ENCODE peak calls at places on chromosomes 4 and X, in nine cellular contexts. Y is body of pancreas, O is esophagus squamous epithelium, Q is tibial nerve, W is ovary, F is transverse colon, B is IMR-90, A is A549, R is stomach. D is an unnamed sample.

GRCh38 chrX:97238632-97239031 is 354.9 kb downstream of the RPA4 start:
- DNase-seq in O (no peak), B (peak; percentile 55), W (no peak), F (no peak), Y (no peak), R (no peak), A (peak; percentile 18), Q (no peak), D (no peak)

GRCh38 chr4:73721901-73722300 is 18.5 kb upstream of the CXCL8 start:
- DNase-seq in A (no peak), Q (no peak), O (no peak), B (peak; percentile 33), W (no peak), Y (no peak), F (no peak), R (no peak), D (no peak)

GRCh38 chr4:8350841-8351461 is 81.4 kb downstream of the HTRA3 start:
- DNase-seq in R (peak; percentile 24), Q (no peak), F (no peak), A (no peak), B (no peak), W (no peak), O (no peak), Y (no peak), D (no peak)

GRCh38 chr4:139849219-139849618 is 183.6 kb downstream of the MGST2 start:
- DNase-seq in Y (no peak), F (no peak), O (no peak), B (no peak), W (no peak), R (no peak), A (no peak), Q (no peak), D (no peak)

GRCh38 chr4:39514888-39515401 is 12.3 kb downstream of the UGDH start:
- DNase-seq in F (peak; percentile 80), W (peak; percentile 61), Y (peak; percentile 86), Q (no peak), B (peak; percentile 66), A (peak; percentile 96), O (no peak), R (peak; percentile 63), D (no peak)

GRCh38 chr4:129261584-129261983 is 165.6 kb downstream of the C4orf33 start:
- DNase-seq in Q (no peak), A (no peak), O (no peak), B (no peak), Y (no peak), W (no peak), F (no peak), R (no peak), D (no peak)

GRCh38 chrX:88660836-88661235 is 86.2 kb upstream of the CPXCR1 start:
- DNase-seq in R (no peak), B (no peak), F (no peak), O (no peak), A (no peak), Q (no peak), Y (no peak), W (no peak), D (no peak)

GRCh38 chrX:2484721-2485459 is 15.9 kb downstream of the DHRSX start:
- DNase-seq in Y (no peak), A (no peak), F (no peak), R (no peak), W (peak; percentile 56), Q (no peak), O (no peak), B (peak; percentile 54), D (no peak)

GRCh38 chr4:23068287-23068686 is 375.6 kb downstream of the GBA3 start:
- DNase-seq in Q (no peak), O (no peak), B (no peak), R (no peak), F (no peak), W (no peak), A (no peak), Y (no peak), D (no peak)

GRCh38 chr4:71732066-71732465 is 51.8 kb downstream of the GC start:
- DNase-seq in Y (no peak), Q (no peak), W (no peak), F (no peak), R (no peak), A (no peak), B (peak; percentile 1), O (no peak), D (no peak)

DNA sequence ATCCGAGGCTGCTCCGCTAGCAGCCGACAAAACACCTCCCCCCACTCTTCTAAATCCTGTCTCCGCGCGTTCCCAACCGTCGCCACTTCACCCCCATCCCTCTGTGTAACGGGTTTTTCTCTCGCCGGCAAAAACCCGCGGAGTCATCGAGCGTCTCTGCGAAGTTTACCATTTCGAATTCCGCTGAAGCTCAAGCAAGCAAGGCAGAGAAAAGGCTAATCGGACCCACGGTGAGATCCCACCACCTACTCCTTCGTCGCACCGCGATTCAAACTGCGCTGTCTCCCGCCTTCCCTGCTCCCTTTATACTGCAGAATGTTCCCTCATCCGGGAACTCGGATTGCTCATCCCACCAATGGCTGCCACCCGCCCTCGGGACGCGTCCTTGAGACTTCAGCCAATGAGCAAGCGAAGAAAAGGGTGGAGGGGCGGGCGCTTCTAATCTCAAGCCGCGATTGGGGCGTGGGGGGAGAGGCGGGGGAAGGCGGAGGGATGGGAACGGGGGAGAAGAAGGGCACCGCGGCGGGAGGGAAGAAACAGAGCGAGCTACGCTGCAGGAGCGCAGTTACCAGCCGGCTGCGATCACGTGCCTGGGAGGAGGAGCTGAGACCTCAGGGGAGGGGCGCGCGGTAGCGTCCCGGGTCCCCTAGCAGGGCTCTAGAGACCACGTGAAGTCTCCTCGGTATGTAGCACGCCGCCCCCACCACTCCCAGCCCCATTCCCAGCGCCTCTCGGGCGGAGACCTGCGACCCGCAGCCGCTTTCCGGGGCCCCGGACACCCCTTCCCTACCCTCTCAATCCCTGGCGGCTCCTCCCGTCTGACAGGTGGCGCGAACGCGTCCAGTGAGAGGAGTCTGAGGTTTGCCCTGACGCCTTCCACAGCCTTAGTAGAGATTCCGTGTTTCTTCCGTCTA is at the start of gene H2AZ1:
- DNase-seq in A (peak; percentile 98), O (peak; percentile 97), B (peak; percentile 99), W (peak; percentile 99), Q (peak; percentile 98), F (peak; percentile 99), R (peak; percentile 99), Y (peak; percentile 99), D (peak; percentile 88)
- TF ChIP-seq POLR2A in A (peak; percentile 96), O (peak; percentile 93), B (peak; percentile 99), W (peak; percentile 96), Q (peak; percentile 93), F (peak; percentile 99), R (no peak), Y (peak; percentile 99), D (peak; percentile 100)

DNA sequence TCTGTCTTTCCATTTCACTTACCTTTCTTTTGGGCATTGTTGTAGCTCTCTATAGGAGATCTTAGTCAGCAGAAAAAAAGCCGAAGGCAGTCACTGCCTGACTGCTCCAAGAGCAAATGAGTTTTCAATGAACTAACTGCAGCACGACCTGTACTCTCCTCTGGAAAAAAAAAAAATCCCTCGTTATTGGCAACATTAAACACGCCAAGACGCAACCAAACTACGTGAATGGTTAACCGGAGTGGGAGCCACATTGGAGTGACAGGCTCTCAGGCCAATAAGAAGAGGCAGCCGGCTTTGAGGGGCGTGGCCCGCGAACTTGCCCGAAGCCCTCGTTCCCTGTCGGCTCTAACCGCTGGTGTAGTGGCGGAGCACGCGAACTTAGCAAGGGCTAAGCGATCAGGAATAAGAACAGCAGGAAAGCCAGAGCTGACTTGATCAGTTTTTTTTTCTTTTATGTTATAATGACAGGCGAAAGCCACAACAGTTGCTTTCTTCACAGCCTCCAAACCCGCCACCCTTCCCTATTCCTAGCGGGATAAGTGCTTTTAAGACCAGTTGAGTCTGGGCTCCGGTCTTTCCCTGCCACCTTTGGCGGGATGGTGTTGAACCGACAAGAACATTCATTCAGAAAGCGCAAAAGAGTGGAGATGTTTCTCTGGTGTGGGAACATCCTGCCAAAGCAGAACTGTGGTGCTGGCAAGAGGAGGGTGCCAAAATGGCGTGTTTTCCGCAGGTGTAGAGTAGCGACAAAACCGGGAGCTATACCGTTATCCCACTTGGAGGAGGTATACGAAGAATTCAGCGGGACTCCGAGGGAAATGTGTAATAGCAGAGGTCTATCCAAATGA is 80.0 kb downstream of the HMGN5 start:
- DNase-seq in W (peak; percentile 89), A (peak; percentile 92), Y (peak; percentile 94), B (peak; percentile 90), F (peak; percentile 92), O (peak; percentile 30), R (peak; percentile 91), Q (peak; percentile 79), D (peak; percentile 32)
- TF ChIP-seq POLR2A in W (no peak), A (no peak), Y (peak; percentile 74), B (no peak), F (peak; percentile 51), O (no peak), R (no peak), Q (peak; percentile 47), D (no peak)

DNA sequence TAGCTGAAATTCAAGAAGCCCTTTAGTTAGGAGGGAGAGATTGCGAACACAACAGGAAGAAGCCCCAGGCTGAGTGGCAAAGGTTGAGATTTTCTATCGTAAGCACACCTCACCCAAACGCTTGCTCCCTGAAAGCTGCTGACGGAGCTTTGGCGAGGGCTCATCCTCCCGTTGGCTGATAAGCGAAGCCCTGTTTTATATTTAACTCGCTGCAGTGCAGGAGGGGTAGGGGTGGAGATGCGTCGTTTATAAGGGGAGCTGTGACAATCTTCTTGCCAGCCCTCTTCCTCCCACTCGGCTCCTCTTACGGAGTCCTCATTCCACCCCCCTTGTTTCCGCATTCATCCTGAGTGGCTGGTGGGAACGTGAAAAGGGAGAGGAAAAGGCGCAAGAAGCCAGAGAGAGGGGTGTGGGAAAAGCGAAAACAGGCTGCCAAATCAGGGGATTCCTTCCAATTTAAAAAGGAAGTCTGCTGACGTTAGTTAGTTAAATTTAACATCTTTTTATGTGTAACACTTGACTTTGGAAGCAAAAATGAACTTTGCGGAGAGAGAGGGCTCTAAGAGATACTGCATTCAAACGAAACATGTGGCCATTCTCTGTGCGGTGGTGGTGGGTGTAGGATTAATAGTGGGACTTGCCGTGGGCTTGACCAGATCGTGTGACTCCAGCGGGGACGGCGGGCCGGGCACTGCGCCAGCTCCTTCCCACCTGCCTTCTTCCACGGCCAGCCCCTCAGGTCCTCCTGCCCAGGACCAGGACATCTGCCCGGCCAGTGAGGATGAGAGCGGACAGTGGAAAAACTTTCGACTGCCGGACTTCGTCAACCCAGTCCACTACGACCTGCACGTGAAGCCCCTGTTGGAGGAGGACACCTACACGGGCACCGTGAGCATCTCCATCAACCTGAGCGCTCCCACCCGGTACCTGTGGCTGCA is at the start of gene ENPEP:
- DNase-seq in O (no peak), Y (peak; percentile 7), R (no peak), A (no peak), F (peak; percentile 18), B (peak; percentile 36), W (peak; percentile 19), Q (no peak), D (no peak)
- TF ChIP-seq POLR2A in O (no peak), Y (no peak), R (no peak), A (no peak), F (no peak), B (no peak), W (no peak), Q (no peak), D (no peak)

DNA sequence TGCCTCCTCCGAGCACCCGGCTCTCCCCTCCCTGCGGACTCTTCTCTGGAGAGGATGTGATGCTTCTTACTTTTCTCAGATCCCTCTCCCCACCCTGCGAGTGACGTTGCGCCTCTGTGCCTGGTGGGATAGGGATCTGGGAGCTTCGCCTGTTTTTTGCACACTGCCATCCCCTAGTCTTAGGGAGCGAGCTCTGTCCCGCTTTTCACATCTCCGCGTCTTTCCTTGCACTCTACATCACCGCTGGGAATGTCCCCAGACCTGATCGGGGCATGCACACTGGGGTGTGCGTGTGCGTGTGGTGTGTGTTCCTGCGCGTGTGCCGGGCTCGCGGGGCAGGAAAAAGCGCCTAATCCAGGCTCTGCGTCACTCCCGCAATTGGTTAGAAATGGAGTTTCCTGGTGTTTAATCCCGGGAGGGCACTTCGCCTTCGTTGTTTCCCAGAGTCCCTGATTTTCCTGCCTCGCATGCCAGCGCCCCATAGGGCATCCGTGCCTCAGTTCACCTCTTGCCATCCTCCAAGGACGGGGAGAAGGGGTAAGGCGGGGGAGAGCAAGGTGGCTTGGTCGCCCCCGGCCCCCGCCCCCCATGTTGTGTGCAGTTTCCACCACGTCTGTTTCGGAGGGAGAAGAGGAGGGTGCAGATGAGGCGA is 909 bp upstream of the TBC1D1 start:
- DNase-seq in A (no peak), F (peak; percentile 26), B (peak; percentile 1), R (no peak), Y (no peak), W (peak; percentile 61), O (no peak), Q (no peak), D (no peak)
- TF ChIP-seq POLR2A in A (no peak), F (no peak), B (no peak), R (no peak), Y (no peak), W (peak; percentile 61), O (no peak), Q (no peak), D (no peak)